ENCODE peak calls at places on chromosomes 5 and 9, in four cellular contexts. B is tibial artery, Q is neural progenitor cell, M is neural crest cell. W is an unnamed sample.
A peak's percentile ranks its signal among the peaks of the same experiment; 100 is the strongest.

GRCh38 chr5:6637590-6637989 is 4.3 kb downstream of the SRD5A1 start:
- DNase-seq in B (no peak), Q (peak; percentile 12), M (no peak), W (no peak)

GRCh38 chr9:93225417-93225816 is 41.5 kb downstream of the WNK2 start:
- DNase-seq in B (no peak), Q (no peak), M (no peak), W (no peak)

GRCh38 chr9:83477571-83477970 is 60.6 kb downstream of the FRMD3 start:
- DNase-seq in B (no peak), Q (no peak), M (no peak), W (no peak)

GRCh38 chr9:114503009-114503408 is 2.3 kb downstream of the WHRN start:
- DNase-seq in B (no peak), Q (no peak), M (no peak), W (no peak)

GRCh38 chr9:18568969-18569368 is 95.0 kb downstream of the ADAMTSL1 start:
- DNase-seq in B (no peak), Q (no peak), M (no peak), W (no peak)

GRCh38 chr9:129868571-129869486 is 33.6 kb downstream of the USP20 start:
- DNase-seq in B (no peak), Q (no peak), M (no peak), W (no peak)

GRCh38 chr9:96553070-96553469 is 66.6 kb downstream of the CDC14B start:
- DNase-seq in B (no peak), Q (no peak), M (no peak), W (no peak)

GRCh38 chr5:71932649-71933338 is 174.5 kb upstream of the MAP1B start:
- DNase-seq in B (peak; percentile 83), Q (peak; percentile 75), M (peak; percentile 34), W (no peak)

GRCh38 chr9:114027901-114028465 is 50.1 kb downstream of the AMBP start:
- DNase-seq in B (no peak), Q (no peak), M (no peak), W (no peak)

GRCh38 chr5:38420691-38421395 is 135.6 kb downstream of the LIFR start:
- DNase-seq in B (peak; percentile 55), Q (peak; percentile 61), M (peak; percentile 59), W (peak; percentile 56)

GRCh38 chr5:175223336-175223735 is 220.6 kb downstream of the DRD1 start:
- DNase-seq in B (no peak), Q (peak; percentile 26), M (no peak), W (no peak)

GRCh38 chr5:181191526-181192336 is 13.3 kb downstream of the TRIM7 start:
- DNase-seq in B (peak; percentile 94), Q (peak; percentile 97), M (peak; percentile 97), W (peak; percentile 91)

GRCh38 chr5:110333384-110333783 is 393.1 kb downstream of the TMEM232 start:
- DNase-seq in B (no peak), Q (peak; percentile 78), M (no peak), W (no peak)

GRCh38 chr9:137813167-137813566 is 64.4 kb upstream of the CACNA1B start:
- DNase-seq in B (no peak), Q (no peak), M (no peak), W (no peak)

GRCh38 chr9:121272401-121272948 is 4.5 kb downstream of the GSN start:
- DNase-seq in B (no peak), Q (no peak), M (no peak), W (no peak)

GRCh38 chr5:13866792-13867191 is 77.7 kb downstream of the DNAH5 start:
- DNase-seq in B (no peak), Q (peak; percentile 77), M (peak; percentile 71), W (no peak)

GRCh38 chr9:6051511-6051950 is 36.1 kb upstream of the RANBP6 start:
- DNase-seq in B (no peak), Q (no peak), M (no peak), W (no peak)

GRCh38 chr5:81626524-81626923 is 124.4 kb downstream of the SSBP2 start:
- DNase-seq in B (no peak), Q (no peak), M (no peak), W (no peak)

GRCh38 chr9:33076360-33077004 is at the start of gene SMU1:
- DNase-seq in B (peak; percentile 97), Q (peak; percentile 98), M (peak; percentile 88), W (peak; percentile 84)

GRCh38 chr5:126812199-126812570 is 35.2 kb downstream of the LMNB1 start:
- DNase-seq in B (no peak), Q (no peak), M (no peak), W (no peak)

GRCh38 chr9:136686534-136686793 is 793 bp downstream of the AGPAT2 start:
- DNase-seq in B (no peak), Q (no peak), M (no peak), W (no peak)
- TF ChIP-seq CTCF in B (no peak), Q (no peak), M (no peak), W (no peak)

DNA sequence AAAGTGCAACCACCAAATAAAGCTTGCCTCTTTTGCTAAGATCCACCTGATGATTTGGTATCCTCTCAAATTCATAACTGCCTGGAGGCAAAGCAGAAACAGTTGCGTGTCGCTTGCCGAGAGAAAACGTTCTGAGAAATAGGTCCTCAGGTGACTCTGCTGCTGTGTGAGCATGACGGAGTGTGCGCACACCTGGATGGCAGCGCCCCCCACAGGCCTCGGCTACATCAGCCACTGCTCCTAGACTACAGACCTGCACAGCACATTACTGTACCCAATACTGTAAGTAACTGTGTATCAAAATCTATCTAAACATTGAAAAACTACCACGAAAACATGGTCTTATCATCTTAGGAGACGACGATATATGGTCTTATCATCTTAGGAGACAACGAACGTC is 87.4 kb downstream of the CAMSAP1 start:
- DNase-seq in B (peak; percentile 2), Q (no peak), M (no peak), W (no peak)
- TF ChIP-seq CTCF in B (no peak), Q (peak; percentile 48), M (peak; percentile 20), W (no peak)

DNA sequence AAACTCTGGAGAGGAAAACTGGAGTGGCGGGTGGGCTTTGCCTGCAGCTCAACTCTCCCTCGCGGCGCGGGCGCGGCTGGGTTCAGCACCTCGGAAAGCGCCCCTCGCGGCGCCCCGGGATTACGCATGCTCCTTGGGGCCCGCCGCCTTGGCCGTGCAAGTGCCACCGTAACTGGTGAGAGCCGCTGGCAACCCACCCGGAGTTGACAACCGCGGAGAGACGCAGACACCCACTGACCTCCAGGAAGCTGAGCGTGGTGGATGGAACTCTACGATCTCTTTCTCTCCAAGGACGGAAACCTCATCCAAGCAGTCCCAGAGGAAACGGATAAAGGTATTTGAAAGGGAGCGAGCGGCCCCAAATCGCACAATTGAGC is 194 bp upstream of the RXFP3 start:
- DNase-seq in B (peak; percentile 28), Q (peak; percentile 91), M (peak; percentile 86), W (peak; percentile 42)
- TF ChIP-seq CTCF in B (peak; percentile 35), Q (peak; percentile 38), M (peak; percentile 53), W (no peak)

DNA sequence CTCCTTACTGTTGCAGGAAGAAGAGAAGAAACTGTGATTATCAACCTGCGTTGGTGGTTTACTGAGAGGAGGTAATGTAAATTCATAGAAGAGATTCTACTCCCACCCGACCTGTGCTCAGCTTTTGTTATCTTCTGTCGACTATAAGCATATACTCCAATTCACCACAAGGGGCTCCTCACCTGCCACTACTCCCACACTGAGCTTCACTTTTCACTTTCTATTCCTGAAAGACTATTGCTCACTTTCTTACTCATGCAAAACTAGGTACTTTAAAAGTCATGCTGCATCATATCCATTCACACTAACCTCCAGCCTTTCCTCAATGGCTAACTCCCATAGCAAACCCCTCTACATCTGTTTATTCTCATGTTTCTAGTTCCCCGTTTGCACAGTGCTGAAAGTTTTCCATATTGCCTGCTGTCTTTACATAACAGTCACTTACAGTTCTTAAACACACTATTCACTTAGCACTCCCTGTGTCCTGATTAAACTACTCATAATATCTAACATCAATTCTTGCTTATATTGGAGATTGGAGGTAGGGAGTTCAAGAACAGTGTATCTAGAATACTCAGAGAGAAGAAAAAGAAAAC is 1062.6 kb downstream of the NR2F1-AS1 start:
- DNase-seq in B (no peak), Q (peak; percentile 46), M (no peak), W (no peak)
- TF ChIP-seq CTCF in B (peak; percentile 34), Q (peak; percentile 63), M (peak; percentile 67), W (no peak)